ENCODE peak calls at places on chromosomes 16 and 17, in four cellular contexts. N, P, S and B are unnamed samples.

GRCh38 chr17:19945009-19945650 is 32.5 kb downstream of the AKAP10 start:
- DNase-seq in N (no peak), P (no peak), S (no peak), B (no peak)

GRCh38 chr16:87392823-87393679 is 915 bp downstream of the MAP1LC3B start:
- DNase-seq in N (peak; percentile 21), P (peak; percentile 46), S (peak; percentile 65), B (no peak)

GRCh38 chr17:75317671-75318070 is 28.4 kb upstream of the SLC25A19 start:
- DNase-seq in N (no peak), P (no peak), S (no peak), B (no peak)

GRCh38 chr17:46769531-46770438 is 48.7 kb downstream of the WNT3 start:
- DNase-seq in N (no peak), P (no peak), S (no peak), B (no peak)

GRCh38 chr16:67034478-67034877 is 5.5 kb downstream of the CBFB start:
- DNase-seq in N (no peak), P (no peak), S (no peak), B (no peak)

GRCh38 chr17:74778960-74779359 is 2.8 kb upstream of the NAT9 start:
- DNase-seq in N (no peak), P (no peak), S (no peak), B (no peak)

GRCh38 chr17:320809-321385 is 31.7 kb downstream of the RPH3AL start:
- DNase-seq in N (no peak), P (no peak), S (peak; percentile 94), B (no peak)

GRCh38 chr16:84631153-84631466 is 13.2 kb upstream of the COTL1 start:
- DNase-seq in N (no peak), P (no peak), S (no peak), B (no peak)

GRCh38 chr17:77854083-77854758 is 104.3 kb upstream of the TNRC6C start:
- DNase-seq in N (no peak), P (no peak), S (no peak), B (no peak)

GRCh38 chr17:49633250-49633649 is 44.6 kb downstream of the SPOP start:
- DNase-seq in N (no peak), P (no peak), S (peak; percentile 44), B (no peak)

GRCh38 chr16:2150418-2151187 is 2.2 kb downstream of the RAB26 start:
- DNase-seq in N (no peak), P (no peak), S (no peak), B (no peak)

DNA sequence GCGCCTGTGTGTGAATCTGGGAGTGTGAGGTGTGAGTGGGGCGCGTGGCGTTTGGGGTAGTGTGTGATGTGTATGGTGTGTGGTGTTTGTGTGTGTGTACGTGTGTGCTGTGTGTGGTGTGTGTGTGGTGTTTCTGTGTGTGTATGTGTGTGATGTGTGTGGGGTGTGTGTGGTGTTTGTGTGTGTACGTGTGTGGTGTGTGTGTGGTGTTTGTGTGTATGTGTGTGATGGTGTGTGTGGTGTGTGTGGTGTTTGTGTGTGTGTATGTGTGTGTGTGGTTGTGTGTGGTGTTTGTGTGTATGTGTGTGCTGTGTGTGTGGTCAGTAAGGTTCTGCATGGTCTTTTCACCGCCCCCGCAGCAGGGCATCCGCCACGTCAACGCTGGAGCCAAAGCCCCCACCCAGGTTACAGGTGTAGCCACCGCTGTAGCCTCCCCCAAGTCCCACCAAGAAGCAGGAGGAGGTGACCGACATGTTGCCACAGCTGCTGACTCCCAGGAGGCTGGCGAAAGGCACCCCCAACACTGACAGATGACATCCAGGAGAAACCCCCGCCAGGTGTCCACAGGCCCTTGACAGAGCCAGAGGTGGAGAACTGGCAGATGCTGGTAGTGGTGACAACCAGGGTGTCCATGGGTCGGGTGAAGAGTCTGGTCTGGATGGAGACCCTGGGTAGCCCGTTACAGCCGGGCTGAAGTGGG is 9.3 kb upstream of the KRT17 start:
- DNase-seq in N (no peak), P (no peak), S (no peak), B (no peak)
- H3K9me3 ChIP-seq in N (peaks cover 9% of the 10 kb centered on the region), P (no peaks in the 10 kb centered on the region), S (no peaks in the 10 kb centered on the region), B (no peaks in the 10 kb centered on the region)

GRCh38 chr16:88999457-89000206 is 22.6 kb upstream of the CBFA2T3 start:
- DNase-seq in N (no peak), P (no peak), S (no peak), B (no peak)
- H3K9me3 ChIP-seq in N (peaks cover 21% of the 10 kb centered on the region), P (no peaks in the 10 kb centered on the region), S (no peaks in the 10 kb centered on the region), B (no peaks in the 10 kb centered on the region)

DNA sequence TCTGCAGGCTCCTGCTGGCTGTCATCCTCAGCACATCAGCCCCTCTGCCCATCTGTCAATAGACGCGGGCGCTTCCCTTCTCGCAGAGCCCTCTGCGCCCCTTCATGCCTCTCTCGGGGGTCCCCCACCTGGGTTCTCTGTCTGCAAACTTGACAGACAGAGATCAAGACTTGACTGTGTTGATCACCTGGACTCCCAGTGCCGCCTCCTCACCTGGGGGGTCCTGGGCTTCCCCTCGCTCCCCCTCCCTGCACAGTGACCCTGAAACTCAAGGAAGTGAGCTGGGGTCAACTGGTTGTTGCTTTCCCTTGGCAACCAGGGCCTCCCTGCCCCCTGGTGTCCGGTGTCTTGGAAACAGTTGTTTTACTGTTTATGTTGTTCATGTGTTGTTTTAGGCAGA is 31.9 kb downstream of the RNF213 start:
- DNase-seq in N (no peak), P (no peak), S (no peak), B (no peak)
- H3K9me3 ChIP-seq in N (peaks cover 2% of the 10 kb centered on the region), P (no peaks in the 10 kb centered on the region), S (no peaks in the 10 kb centered on the region), B (no peaks in the 10 kb centered on the region)

GRCh38 chr17:61701334-61701733 is 110.3 kb upstream of the NACA2 start:
- DNase-seq in N (no peak), P (no peak), S (no peak), B (no peak)
- H3K9me3 ChIP-seq in N (peaks cover 9% of the 10 kb centered on the region), P (peaks cover 24% of the 10 kb centered on the region), S (no peaks in the 10 kb centered on the region), B (peaks cover 6% of the 10 kb centered on the region)

GRCh38 chr16:35714665-35715064 is 2255.3 kb downstream of the TP53TG3F start:
- DNase-seq in N (no peak), P (no peak), S (no peak), B (no peak)
- H3K9me3 ChIP-seq in N (peaks cover 18% of the 10 kb centered on the region), P (no peaks in the 10 kb centered on the region), S (no peaks in the 10 kb centered on the region), B (no peaks in the 10 kb centered on the region)

DNA sequence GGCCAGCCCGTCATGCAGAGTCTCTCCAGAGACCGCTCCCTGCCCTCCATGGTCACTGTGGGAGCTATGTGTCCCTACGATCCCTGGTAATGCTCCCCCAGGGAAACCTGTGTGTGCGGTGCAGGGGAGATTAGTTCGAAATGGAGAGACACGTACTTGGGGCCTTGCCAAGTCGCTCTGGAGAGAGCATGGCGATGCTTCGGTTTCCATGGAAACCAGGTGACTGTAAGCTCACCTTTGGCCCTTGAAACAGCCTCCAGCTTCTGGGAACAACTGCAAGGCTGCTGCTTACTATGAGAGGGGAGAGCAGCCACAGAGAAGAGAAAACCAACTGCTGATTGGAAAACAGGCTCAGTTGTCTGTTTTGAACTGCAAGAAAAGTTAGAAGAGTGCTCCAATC is 879.7 kb upstream of the EEF2KMT start:
- DNase-seq in N (no peak), P (no peak), S (no peak), B (no peak)
- H3K9me3 ChIP-seq in N (no peaks in the 10 kb centered on the region), P (no peaks in the 10 kb centered on the region), S (no peaks in the 10 kb centered on the region), B (no peaks in the 10 kb centered on the region)

GRCh38 chr16:78993342-78993741 is 607.2 kb downstream of the MAF start:
- DNase-seq in N (no peak), P (no peak), S (peak; percentile 73), B (no peak)
- H3K9me3 ChIP-seq in N (no peaks in the 10 kb centered on the region), P (no peaks in the 10 kb centered on the region), S (no peaks in the 10 kb centered on the region), B (no peaks in the 10 kb centered on the region)

GRCh38 chr17:83198366-83199341 is 119.2 kb downstream of the METRNL start:
- DNase-seq in N (no peak), P (no peak), S (no peak), B (no peak)
- H3K9me3 ChIP-seq in N (peaks cover 48% of the 10 kb centered on the region), P (no peaks in the 10 kb centered on the region), S (no peaks in the 10 kb centered on the region), B (no peaks in the 10 kb centered on the region)

GRCh38 chr16:35196313-35196712 is 1736.9 kb downstream of the TP53TG3F start:
- DNase-seq in N (no peak), P (no peak), S (no peak), B (no peak)

GRCh38 chr16:35195864-35196216 is 1736.4 kb downstream of the TP53TG3F start:
- DNase-seq in N (no peak), P (no peak), S (no peak), B (no peak)

GRCh38 chr16:35198223-35199199 is 1739.1 kb downstream of the TP53TG3F start:
- DNase-seq in N (no peak), P (no peak), S (no peak), B (no peak)

GRCh38 chr16:35195173-35195863 is 1735.9 kb downstream of the TP53TG3F start:
- DNase-seq in N (no peak), P (no peak), S (no peak), B (no peak)

DNA sequence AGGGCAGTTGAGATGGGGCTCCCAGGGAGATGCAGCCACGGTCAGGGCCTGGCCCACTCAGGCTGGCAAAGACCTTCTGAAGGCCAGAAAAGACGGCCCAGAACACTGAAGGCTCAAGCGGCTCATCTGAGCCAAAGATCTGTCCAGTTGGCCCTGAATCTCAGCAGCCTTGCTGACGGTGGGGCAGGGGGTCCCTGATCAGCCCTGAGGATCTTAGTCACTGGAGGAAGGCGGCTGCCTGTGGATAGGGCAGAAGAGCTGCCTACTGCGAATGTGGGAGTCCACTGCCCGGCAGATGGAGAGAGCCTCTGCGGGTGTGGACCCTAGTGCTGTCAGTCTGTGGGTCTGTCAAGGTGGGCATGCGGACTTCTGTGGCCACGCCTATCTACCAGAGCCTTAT is 1738.2 kb downstream of the TP53TG3F start:
- DNase-seq in N (no peak), P (no peak), S (no peak), B (no peak)
- H3K9me3 ChIP-seq in N (peaks cover 76% of the 10 kb centered on the region), P (no peaks in the 10 kb centered on the region), S (no peaks in the 10 kb centered on the region), B (peaks cover 3% of the 10 kb centered on the region)

GRCh38 chr17:52604105-52604504 is 445.6 kb upstream of the CA10 start:
- DNase-seq in N (no peak), P (no peak), S (no peak), B (no peak)
- H3K9me3 ChIP-seq in N (no peaks in the 10 kb centered on the region), P (no peaks in the 10 kb centered on the region), S (no peaks in the 10 kb centered on the region), B (no peaks in the 10 kb centered on the region)